ENCODE peak calls at places on chromosomes 11 and 22, in four cellular contexts. X is AG09319, H is upper lobe of right lung, M is AG09309. Z is an unnamed sample.
A peak's percentile ranks its signal among the peaks of the same experiment; 100 is the strongest.

GRCh38 chr22:26648011-26648497 is 9.3 kb upstream of the MIAT start:
- DNase-seq in X (no peak), H (no peak), M (no peak), Z (no peak)

GRCh38 chr22:25099202-25099601 is 100.5 kb upstream of the CRYBB3 start:
- DNase-seq in X (no peak), H (no peak), M (no peak), Z (no peak)

GRCh38 chr11:13338437-13339069 is 61.0 kb downstream of the BMAL1 start:
- DNase-seq in X (peak; percentile 34), H (no peak), M (peak; percentile 38), Z (no peak)

GRCh38 chr11:87290304-87290922 is 252.7 kb downstream of the TMEM135 start:
- DNase-seq in X (no peak), H (no peak), M (peak; percentile 25), Z (no peak)

GRCh38 chr11:94504689-94505293 is 7.5 kb upstream of the C11orf97 start:
- DNase-seq in X (peak; percentile 15), H (no peak), M (no peak), Z (no peak)

GRCh38 chr11:75562048-75562835 is at the start of gene SERPINH1:
- DNase-seq in X (peak; percentile 81), H (peak; percentile 93), M (no peak), Z (peak; percentile 82)

GRCh38 chr22:23834830-23835772 is 3.7 kb downstream of the DERL3 start:
- DNase-seq in X (no peak), H (peak; percentile 55), M (no peak), Z (no peak)

GRCh38 chr11:105229257-105229656 is 89.7 kb upstream of the CARD18 start:
- DNase-seq in X (no peak), H (no peak), M (peak; percentile 53), Z (no peak)

GRCh38 chr22:44354288-44354687 is 41.5 kb upstream of the SHISAL1 start:
- DNase-seq in X (no peak), H (peak; percentile 10), M (no peak), Z (no peak)

GRCh38 chr11:44304091-44305084 is 5.6 kb downstream of the ALX4 start:
- DNase-seq in X (no peak), H (no peak), M (no peak), Z (no peak)

GRCh38 chr11:112656772-112657428 is 304.3 kb upstream of the NCAM1 start:
- DNase-seq in X (peak; percentile 38), H (no peak), M (peak; percentile 79), Z (no peak)

GRCh38 chr11:130890039-130890745 is 26.1 kb downstream of the SNX19 start:
- DNase-seq in X (no peak), H (no peak), M (no peak), Z (no peak)

GRCh38 chr11:100594320-100594719 is 92.8 kb upstream of the ARHGAP42 start:
- DNase-seq in X (no peak), H (no peak), M (no peak), Z (no peak)

GRCh38 chr22:21738081-21738480 is 2.5 kb upstream of the YPEL1 start:
- DNase-seq in X (no peak), H (no peak), M (no peak), Z (no peak)

GRCh38 chr22:41563051-41563711 is 2.4 kb downstream of the CSDC2 start:
- DNase-seq in X (no peak), H (no peak), M (no peak), Z (no peak)

GRCh38 chr11:125873881-125874555 is 13.4 kb upstream of the HYLS1 start:
- DNase-seq in X (no peak), H (no peak), M (no peak), Z (no peak)

GRCh38 chr11:84865791-84866535 is 761.2 kb downstream of the DLG2 start:
- DNase-seq in X (peak; percentile 5), H (no peak), M (no peak), Z (no peak)

GRCh38 chr11:111499483-111499882 is 12.7 kb downstream of the BTG4 start:
- DNase-seq in X (no peak), H (no peak), M (no peak), Z (no peak)

GRCh38 chr11:96339704-96340554 is 3.1 kb downstream of the MAML2 start:
- DNase-seq in X (no peak), H (no peak), M (no peak), Z (no peak)

GRCh38 chr11:119533462-119533861 is 110.5 kb upstream of the THY1 start:
- DNase-seq in X (no peak), H (no peak), M (no peak), Z (no peak)

GRCh38 chr22:39384750-39385480 is 14.7 kb upstream of the TAB1 start:
- DNase-seq in X (no peak), H (no peak), M (no peak), Z (no peak)

GRCh38 chr11:34655335-34656008 is 34.6 kb downstream of the EHF start:
- DNase-seq in X (no peak), H (no peak), M (peak; percentile 57), Z (no peak)

DNA sequence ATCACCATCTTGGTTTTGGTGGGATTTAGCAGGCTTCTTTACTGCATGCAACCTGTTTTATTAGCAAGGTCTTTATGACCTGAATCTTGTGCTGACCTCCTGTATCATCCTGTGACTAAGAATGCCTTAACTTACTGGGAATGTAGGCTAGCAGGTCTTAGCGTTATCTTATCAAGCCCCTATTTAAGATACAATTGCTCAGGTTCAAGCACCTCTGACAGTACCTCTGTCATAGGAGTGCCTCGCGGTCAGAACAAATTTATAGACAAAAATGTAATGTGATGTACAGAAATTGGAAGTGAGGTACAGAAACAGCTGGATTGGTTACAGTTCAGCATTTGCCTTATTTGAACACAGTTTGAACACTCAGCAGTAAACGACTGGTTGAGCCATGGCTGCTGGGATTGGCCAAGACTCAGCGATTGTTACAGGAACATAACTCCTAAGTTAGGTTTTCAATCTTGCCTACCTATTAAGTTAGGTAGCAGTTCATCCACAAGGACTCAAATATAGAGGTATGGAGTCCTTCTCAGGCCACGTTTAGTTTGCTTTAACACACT is 16.2 kb upstream of the TMEM123 start:
- DNase-seq in X (no peak), H (no peak), M (no peak), Z (no peak)
- TF ChIP-seq CTCF in X (no peak), H (no peak), M (no peak), Z (no peak)

GRCh38 chr11:23112987-23113886 is 253.0 kb upstream of the CCDC179 start:
- DNase-seq in X (peak; percentile 14), H (no peak), M (no peak), Z (no peak)
- TF ChIP-seq CTCF in X (peak; percentile 57), H (peak; percentile 39), M (peak; percentile 50), Z (peak; percentile 85)

DNA sequence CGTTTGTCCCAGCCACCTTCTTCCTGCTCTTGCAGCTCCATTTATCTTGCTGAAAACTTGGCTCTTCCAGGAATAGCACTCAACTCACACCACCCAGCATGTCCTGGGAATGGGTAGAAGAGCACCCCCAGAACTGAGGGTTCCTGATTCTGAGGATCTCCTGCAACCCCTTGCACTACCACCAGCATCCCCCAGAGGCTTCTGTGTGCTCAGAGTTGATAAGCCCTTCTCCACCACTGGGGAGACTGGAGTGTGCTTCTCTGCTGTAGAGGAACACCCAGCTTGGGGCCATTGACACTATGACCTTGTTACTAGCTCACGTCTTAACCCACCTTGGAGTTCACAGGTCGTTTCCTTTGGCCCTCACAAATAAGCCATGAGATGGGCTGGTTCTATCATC is 121.0 kb downstream of the GRIK4 start:
- DNase-seq in X (no peak), H (no peak), M (no peak), Z (no peak)
- TF ChIP-seq CTCF in X (no peak), H (no peak), M (no peak), Z (peak; percentile 39)

GRCh38 chr11:77189588-77190210 is 61.7 kb downstream of the MYO7A start:
- DNase-seq in X (no peak), H (no peak), M (no peak), Z (no peak)

GRCh38 chr11:77188912-77189491 is 61.0 kb downstream of the MYO7A start:
- DNase-seq in X (no peak), H (no peak), M (no peak), Z (no peak)

GRCh38 chr11:77191823-77192495 is 63.9 kb downstream of the MYO7A start:
- DNase-seq in X (no peak), H (peak; percentile 86), M (no peak), Z (peak; percentile 82)

GRCh38 chr11:77191429-77191822 is 63.4 kb downstream of the MYO7A start:
- DNase-seq in X (no peak), H (no peak), M (no peak), Z (no peak)

DNA sequence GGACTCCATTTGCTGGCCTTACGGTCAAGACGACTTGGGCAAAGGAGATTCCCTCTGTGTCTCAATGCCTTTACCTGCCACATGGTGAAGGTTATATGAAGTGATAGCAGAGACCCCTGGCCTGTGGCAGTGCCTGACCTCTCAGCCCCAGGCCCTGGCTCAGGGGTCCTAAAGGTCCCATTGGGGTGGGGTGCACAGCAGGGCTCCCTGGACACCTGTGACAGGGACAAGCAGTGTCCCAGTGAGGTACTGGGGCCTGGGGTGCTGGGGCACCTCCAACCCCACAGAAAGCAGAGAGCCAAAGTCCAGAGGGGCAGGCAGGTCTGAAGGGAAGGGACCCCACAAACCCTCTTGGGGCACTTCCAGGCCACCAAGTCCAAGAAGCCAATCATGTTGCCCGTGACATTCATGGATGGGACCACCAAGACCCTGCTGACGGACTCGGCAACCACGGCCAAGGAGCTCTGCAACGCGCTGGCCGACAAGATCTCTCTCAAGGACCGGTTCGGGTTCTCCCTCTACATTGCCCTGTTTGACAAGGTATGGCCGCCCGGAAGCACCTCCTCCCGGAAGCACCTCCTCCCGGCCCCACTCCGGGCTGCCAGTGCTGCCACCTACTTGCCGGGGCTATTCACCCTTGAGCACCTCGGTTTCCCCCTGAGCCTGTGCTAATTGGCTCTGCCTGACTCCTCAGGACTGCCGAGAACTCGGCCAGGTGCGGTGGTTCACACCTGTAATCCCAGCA is 62.5 kb downstream of the MYO7A start:
- DNase-seq in X (no peak), H (no peak), M (no peak), Z (no peak)
- TF ChIP-seq CTCF in X (no peak), H (no peak), M (no peak), Z (no peak)

GRCh38 chr11:61008971-61009370 is 37.5 kb downstream of the CD6 start:
- DNase-seq in X (no peak), H (no peak), M (no peak), Z (no peak)

GRCh38 chr11:61007971-61008896 is 36.8 kb downstream of the CD6 start:
- DNase-seq in X (no peak), H (no peak), M (no peak), Z (no peak)

GRCh38 chr11:61009392-61010275 is 38.2 kb downstream of the CD6 start:
- DNase-seq in X (no peak), H (no peak), M (no peak), Z (no peak)

GRCh38 chr11:61004841-61005240 is 33.4 kb downstream of the CD6 start:
- DNase-seq in X (no peak), H (no peak), M (no peak), Z (no peak)

DNA sequence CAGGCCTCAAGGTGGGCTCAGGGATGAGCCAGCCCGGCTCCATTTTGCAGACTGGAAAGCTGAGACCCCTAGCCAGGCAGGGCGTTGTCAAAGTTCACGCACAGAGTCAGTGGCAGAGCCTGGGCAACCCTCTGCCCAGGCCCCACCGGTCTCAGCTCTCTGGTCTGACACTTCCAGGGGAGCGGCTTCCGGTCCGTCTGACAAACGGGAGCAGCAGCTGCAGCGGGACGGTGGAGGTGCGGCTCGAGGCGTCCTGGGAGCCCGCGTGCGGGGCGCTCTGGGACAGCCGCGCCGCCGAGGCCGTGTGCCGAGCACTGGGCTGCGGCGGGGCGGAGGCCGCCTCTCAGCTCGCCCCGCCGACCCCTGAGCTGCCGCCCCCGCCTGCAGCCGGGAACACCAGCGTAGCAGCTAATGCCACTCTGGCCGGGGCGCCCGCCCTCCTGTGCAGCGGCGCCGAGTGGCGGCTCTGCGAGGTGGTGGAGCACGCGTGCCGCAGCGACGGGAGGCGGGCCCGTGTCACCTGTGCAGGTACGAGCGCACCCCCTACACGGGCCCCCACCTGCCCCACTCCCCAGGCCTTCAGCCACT is 36.0 kb downstream of the CD6 start:
- DNase-seq in X (no peak), H (peak; percentile 70), M (no peak), Z (no peak)
- TF ChIP-seq CTCF in X (no peak), H (no peak), M (no peak), Z (no peak)

Z was measured in type B pancreatic cell.